ENCODE peak calls at places on chromosome 1, in eight cellular contexts. I is fibroblast of villous mesenchyme, G is nephron progenitor cell, S is RWPE1, Q is endothelial cell, A is tibial nerve, E is AG09319, O is mammary epithelial cell. T is an unnamed sample.

GRCh38 chr1:111232134-111232533 is 4.6 kb downstream of the CHI3L2 start:
- DNase-seq in I (no peak), G (no peak), S (no peak), Q (no peak), A (no peak), E (no peak), O (no peak), T (no peak)

GRCh38 chr1:1959840-1960479 is 40.9 kb upstream of the TMEM52 start:
- DNase-seq in I (peak; percentile 69), G (peak; percentile 90), S (peak; percentile 88), Q (peak; percentile 87), A (peak; percentile 56), E (no peak), O (peak; percentile 69), T (peak; percentile 69)

GRCh38 chr1:3248416-3249141 is 179.6 kb downstream of the PRDM16 start:
- DNase-seq in I (no peak), G (peak; percentile 44), S (no peak), Q (peak; percentile 23), A (no peak), E (no peak), O (no peak), T (no peak)

GRCh38 chr1:70675737-70676156 is 264.7 kb downstream of the CTH start:
- DNase-seq in I (no peak), G (no peak), S (no peak), Q (peak; percentile 28), A (no peak), E (no peak), O (no peak), T (no peak)

GRCh38 chr1:37073752-37074151 is 39.4 kb upstream of the GRIK3 start:
- DNase-seq in I (no peak), G (no peak), S (no peak), Q (no peak), A (no peak), E (no peak), O (no peak), T (no peak)

GRCh38 chr1:11929849-11930248 is 3.6 kb upstream of the KIAA2013 start:
- DNase-seq in I (peak; percentile 74), G (peak; percentile 37), S (no peak), Q (no peak), A (peak; percentile 87), E (no peak), O (peak; percentile 53), T (peak; percentile 44)

GRCh38 chr1:243798726-243799125 is 51.3 kb downstream of the AKT3 start:
- DNase-seq in I (peak; percentile 53), G (no peak), S (peak; percentile 72), Q (no peak), A (no peak), E (peak; percentile 30), O (peak; percentile 95), T (peak; percentile 92)

GRCh38 chr1:2483026-2483425 is 6.9 kb downstream of the PLCH2 start:
- DNase-seq in I (no peak), G (no peak), S (no peak), Q (no peak), A (no peak), E (no peak), O (no peak), T (no peak)

GRCh38 chr1:24381256-24381655 is 32.3 kb downstream of the STPG1 start:
- DNase-seq in I (no peak), G (no peak), S (no peak), Q (no peak), A (no peak), E (no peak), O (no peak), T (no peak)

GRCh38 chr1:92210701-92211100 is 7.0 kb upstream of the C1orf146 start:
- DNase-seq in I (no peak), G (no peak), S (no peak), Q (no peak), A (no peak), E (no peak), O (peak; percentile 44), T (peak; percentile 49)

T was measured in bronchial epithelial cell.